ENCODE peak calls at places on chromosomes 3 and 15, in four cellular contexts. B is PC-9, Y is HCT116, P is MM.1S. I is an unnamed sample. For H3K9me2, the result is how much of the 10 kb centered on the place peaks cover.

GRCh38 chr3:112124901-112125607 is 8.0 kb downstream of the GCSAM start:
- DNase-seq in B (no peak), Y (no peak), P (no peak), I (peak)

GRCh38 chr3:124082343-124082742 is 90.4 kb upstream of the ROPN1 start:
- DNase-seq in B (no peak), Y (no peak), P (no peak), I (no peak)

GRCh38 chr3:69791919-69792399 is 52.7 kb downstream of the MITF start:
- DNase-seq in B (no peak), Y (no peak), P (no peak), I (no peak)

GRCh38 chr3:21752749-21753347 is 1.8 kb upstream of the ZNF385D start:
- DNase-seq in B (no peak), Y (no peak), P (peak), I (peak)

GRCh38 chr15:50940506-50940905 is 32.0 kb downstream of the AP4E1 start:
- DNase-seq in B (no peak), Y (no peak), P (no peak), I (no peak)

GRCh38 chr3:135449046-135449445 is 516.5 kb upstream of the PPP2R3A start:
- DNase-seq in B (no peak), Y (no peak), P (no peak), I (no peak)

GRCh38 chr3:142724682-142725351 is 983 bp downstream of the TRPC1 start:
- DNase-seq in B (peak), Y (peak), P (no peak), I (no peak)

GRCh38 chr3:88231207-88231606 is 81.4 kb downstream of the C3orf38 start:
- DNase-seq in B (no peak), Y (no peak), P (no peak), I (no peak)

GRCh38 chr15:90479656-90480055 is 50.1 kb upstream of the CRTC3 start:
- DNase-seq in B (peak), Y (peak), P (no peak), I (no peak)

GRCh38 chr3:113018461-113019181 is 27.8 kb downstream of the GTPBP8 start:
- DNase-seq in B (no peak), Y (no peak), P (no peak), I (peak)

GRCh38 chr3:123728014-123728413 is 143.2 kb upstream of the HACD2 start:
- DNase-seq in B (no peak), Y (no peak), P (no peak), I (no peak)

GRCh38 chr3:136559896-136560295 is 192.3 kb downstream of the STAG1 start:
- DNase-seq in B (no peak), Y (no peak), P (no peak), I (no peak)

GRCh38 chr3:107239703-107240102 is 137.5 kb upstream of the CCDC54 start:
- DNase-seq in B (no peak), Y (no peak), P (no peak), I (no peak)
- H3K4me3 ChIP-seq in B (peak), Y (peak), P (no peak), I (peak)

DNA sequence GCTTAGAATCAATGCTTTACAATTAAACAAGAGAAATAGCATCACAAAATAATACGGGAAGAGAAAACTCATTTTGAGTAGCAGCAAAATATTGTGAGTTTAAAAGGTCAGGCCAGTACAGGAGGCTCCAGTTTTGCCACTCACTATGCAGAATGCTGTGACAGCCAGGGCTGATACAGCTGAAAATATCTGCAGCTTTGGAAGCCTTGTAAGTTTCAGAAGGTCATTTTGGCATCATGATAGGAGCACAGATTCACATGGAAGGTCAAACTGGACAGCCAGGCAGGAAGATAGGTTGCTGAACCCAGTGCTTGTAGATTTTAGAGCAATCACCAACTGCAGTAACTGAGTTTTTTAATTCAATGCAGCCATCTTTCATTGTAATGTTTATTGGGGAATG is 14.1 kb downstream of the MBNL1 start:
- DNase-seq in B (no peak), Y (no peak), P (no peak), I (no peak)
- H3K4me2 ChIP-seq in B (peak), Y (no peak), P (peak), I (peak)

GRCh38 chr15:42686281-42686680 is 50.6 kb downstream of the CDAN1 start:
- DNase-seq in B (no peak), Y (no peak), P (no peak), I (no peak)

GRCh38 chr15:42679285-42680141 is 57.4 kb downstream of the CDAN1 start:
- DNase-seq in B (no peak), Y (no peak), P (no peak), I (peak)

GRCh38 chr15:42681119-42681518 is 55.8 kb downstream of the CDAN1 start:
- DNase-seq in B (no peak), Y (no peak), P (no peak), I (no peak)
- H3K9me2 ChIP-seq in B (under half), Y (under half), P (under half), I (under half)

DNA sequence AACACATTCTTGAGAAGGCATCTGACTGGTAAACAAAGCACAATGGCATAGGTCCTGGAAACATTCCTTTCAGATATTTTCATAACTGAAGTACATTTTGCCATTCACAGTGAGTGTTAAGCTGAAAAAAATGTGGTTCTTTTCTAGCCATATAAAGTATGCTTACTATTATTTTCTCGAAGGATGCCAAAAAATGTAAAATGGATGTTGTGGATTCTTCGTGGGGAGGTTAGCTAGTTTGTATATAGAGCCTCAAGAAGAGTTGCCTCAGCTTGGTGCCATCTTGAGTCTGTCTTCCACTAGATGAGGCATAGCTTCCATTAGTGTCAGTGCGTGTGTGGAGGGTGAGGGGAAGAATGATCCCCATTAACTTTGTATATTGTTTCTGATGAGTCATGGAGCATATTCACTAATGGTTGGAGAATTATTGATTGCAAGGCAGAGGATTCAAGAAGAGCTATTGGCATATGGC is 4.1 kb downstream of the MBNL1 start:
- DNase-seq in B (no peak), Y (no peak), P (no peak), I (no peak)
- H3K4me3 ChIP-seq in B (no peak), Y (no peak), P (peak), I (peak)

DNA sequence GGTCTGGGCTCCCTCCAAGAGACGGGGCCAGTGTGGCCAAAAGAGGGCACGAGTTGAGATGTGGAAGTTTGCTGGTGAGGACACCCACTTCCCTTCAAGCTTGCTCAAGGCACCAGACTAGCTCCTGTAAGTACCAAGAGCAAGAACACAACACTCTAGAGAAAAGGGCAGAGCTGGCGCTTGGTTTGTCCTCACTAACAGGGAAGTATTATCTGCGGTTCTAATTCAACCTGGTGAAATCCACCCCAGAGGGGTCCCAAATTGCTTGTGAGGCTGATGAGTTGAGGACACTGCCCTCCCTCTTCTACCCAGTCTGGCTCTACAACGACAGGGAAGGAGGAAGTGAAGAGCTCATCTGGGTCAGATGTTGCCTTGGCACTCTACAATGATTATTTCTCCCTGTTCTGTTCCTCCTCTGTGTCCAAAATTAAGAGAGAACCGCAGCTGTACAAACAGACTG is 16.9 kb upstream of the FSIP1 start:
- DNase-seq in B (no peak), Y (no peak), P (no peak), I (no peak)
- H3K4me2 ChIP-seq in B (no peak), Y (no peak), P (no peak), I (no peak)

GRCh38 chr3:41159581-41160189 is 39.6 kb upstream of the CTNNB1 start:
- DNase-seq in B (no peak), Y (peak), P (no peak), I (no peak)

GRCh38 chr3:41163399-41163798 is 35.9 kb upstream of the CTNNB1 start:
- DNase-seq in B (no peak), Y (no peak), P (no peak), I (no peak)

GRCh38 chr3:41164776-41165175 is 34.5 kb upstream of the CTNNB1 start:
- DNase-seq in B (no peak), Y (no peak), P (no peak), I (no peak)

GRCh38 chr3:41158947-41159346 is 40.4 kb upstream of the CTNNB1 start:
- DNase-seq in B (peak), Y (no peak), P (no peak), I (no peak)

GRCh38 chr3:41162541-41162940 is 36.8 kb upstream of the CTNNB1 start:
- DNase-seq in B (no peak), Y (no peak), P (no peak), I (no peak)
- H3K9me2 ChIP-seq in B (under half), Y (under half), P (under half), I (under half)

GRCh38 chr15:74368121-74368520 is 675 bp upstream of the CYP11A1 start:
- DNase-seq in B (no peak), Y (no peak), P (no peak), I (no peak)

GRCh38 chr15:74362482-74362881 is 5.0 kb downstream of the CYP11A1 start:
- DNase-seq in B (no peak), Y (no peak), P (no peak), I (no peak)

GRCh38 chr15:74365619-74366445 is 1.6 kb downstream of the CYP11A1 start:
- DNase-seq in B (peak), Y (no peak), P (peak), I (no peak)

GRCh38 chr15:74367296-74367854 is at the start of gene CYP11A1:
- DNase-seq in B (no peak), Y (no peak), P (no peak), I (no peak)

GRCh38 chr15:74364936-74365618 is 2.4 kb downstream of the CYP11A1 start:
- DNase-seq in B (no peak), Y (no peak), P (no peak), I (no peak)
- H3K4me3 ChIP-seq in B (peak), Y (no peak), P (no peak), I (no peak)

GRCh38 chr3:188085596-188086560 is 68.1 kb upstream of the LPP start:
- DNase-seq in B (no peak), Y (no peak), P (peak), I (peak)

GRCh38 chr3:188082040-188082439 is 71.9 kb upstream of the LPP start:
- DNase-seq in B (no peak), Y (no peak), P (no peak), I (no peak)

GRCh38 chr3:188084751-188085595 is 69.0 kb upstream of the LPP start:
- DNase-seq in B (no peak), Y (no peak), P (no peak), I (peak)

GRCh38 chr3:188080091-188080490 is 73.9 kb upstream of the LPP start:
- DNase-seq in B (no peak), Y (no peak), P (no peak), I (no peak)

DNA sequence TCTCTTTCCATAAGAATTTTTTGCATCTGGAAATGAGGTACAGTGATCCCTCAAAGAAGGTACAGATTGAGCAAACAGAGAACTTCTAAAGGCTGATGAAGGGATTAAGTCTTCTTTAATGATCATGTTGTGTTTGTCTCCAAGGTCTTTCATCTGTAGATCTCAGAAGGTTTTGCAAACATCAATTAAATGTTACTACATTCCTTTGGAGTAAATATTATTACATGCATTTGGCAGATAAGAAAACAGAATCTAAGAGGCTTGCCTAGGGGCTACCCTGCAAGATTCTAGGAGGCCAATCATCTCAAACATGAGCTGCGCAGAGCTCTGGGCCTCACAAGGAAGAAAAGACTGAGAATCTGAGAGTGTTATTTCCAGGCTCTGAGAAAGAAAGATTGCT is 70.9 kb upstream of the LPP start:
- DNase-seq in B (no peak), Y (no peak), P (no peak), I (no peak)
- H3K4me2 ChIP-seq in B (no peak), Y (no peak), P (no peak), I (no peak)

GRCh38 chr3:41162981-41163380 is 36.3 kb upstream of the CTNNB1 start:
- DNase-seq in B (no peak), Y (no peak), P (no peak), I (no peak)
- H3K9me2 ChIP-seq in B (under half), Y (under half), P (under half), I (under half)

I was measured in Karpas-422.